ENCODE peak calls at places on chromosomes 11 and 22, in eight cellular contexts. Q is cardiac muscle cell, L is chondrocyte, D is A549, I is mucosa of descending colon, E is H9, F is endothelial cell, Z is transverse colon. K is an unnamed sample.

GRCh38 chr11:62128835-62129234 is 5.0 kb downstream of the INCENP start:
- DNase-seq in F (no peak), Q (no peak), Z (no peak), D (no peak), I (no peak), E (no peak), L (peak; percentile 48), K (no peak)

GRCh38 chr22:38735465-38736256 is 20.1 kb downstream of the SUN2 start:
- DNase-seq in E (no peak), Z (no peak), F (no peak), Q (no peak), I (peak; percentile 54), D (no peak), L (no peak), K (no peak)

GRCh38 chr11:50178732-50179131 is 146.1 kb downstream of the OR4C45 start:
- DNase-seq in L (no peak), I (no peak), D (no peak), E (no peak), F (no peak), Q (no peak), Z (no peak), K (no peak)

GRCh38 chr22:46025973-46026906 is 49.3 kb upstream of the WNT7B start:
- DNase-seq in E (no peak), F (no peak), Z (no peak), I (no peak), D (no peak), L (peak; percentile 55), Q (no peak), K (no peak)

GRCh38 chr11:30411383-30411782 is 88.5 kb downstream of the ARL14EP start:
- DNase-seq in F (no peak), L (no peak), I (no peak), D (no peak), E (no peak), Q (no peak), Z (no peak), K (no peak)

GRCh38 chr11:57648791-57649735 is 649 bp downstream of the YPEL4 start:
- DNase-seq in F (no peak), E (peak; percentile 62), D (no peak), Q (peak; percentile 37), I (peak; percentile 54), L (no peak), Z (no peak), K (no peak)

GRCh38 chr11:8219257-8220021 is 44.2 kb downstream of the LMO1 start:
- DNase-seq in E (peak; percentile 84), Q (peak; percentile 60), F (peak; percentile 73), L (peak; percentile 60), Z (peak; percentile 70), I (no peak), D (peak; percentile 79), K (no peak)

GRCh38 chr11:48307760-48308386 is 1.9 kb downstream of the OR4S1 start:
- DNase-seq in E (peak; percentile 41), Z (peak; percentile 61), D (peak; percentile 35), Q (peak; percentile 0), I (no peak), L (no peak), F (peak; percentile 49), K (no peak)

GRCh38 chr11:103887001-103887680 is 149.3 kb upstream of the DDI1 start:
- DNase-seq in L (no peak), Z (no peak), D (no peak), Q (peak; percentile 16), I (no peak), E (no peak), F (no peak), K (no peak)

GRCh38 chr22:50526849-50527801 is 1.7 kb upstream of the SCO2 start:
- DNase-seq in F (no peak), I (peak; percentile 82), D (peak; percentile 44), Q (peak; percentile 54), Z (peak; percentile 74), L (peak; percentile 95), E (peak; percentile 88), K (peak; percentile 80)

GRCh38 chr22:42717197-42717967 is 3.3 kb downstream of the A4GALT start:
- DNase-seq in I (no peak), D (no peak), E (peak; percentile 88), Z (no peak), F (no peak), Q (peak; percentile 34), L (no peak), K (no peak)

GRCh38 chr11:62497132-62497915 is 49.3 kb downstream of the AHNAK start:
- DNase-seq in E (peak; percentile 65), F (no peak), L (no peak), D (peak; percentile 75), Q (no peak), Z (peak; percentile 62), I (no peak), K (peak; percentile 54)

GRCh38 chr11:83336993-83337392 is 50.8 kb upstream of the CCDC90B start:
- DNase-seq in I (no peak), D (no peak), L (no peak), Z (no peak), F (no peak), E (no peak), Q (no peak), K (no peak)

GRCh38 chr11:8699903-8700302 is 17.3 kb downstream of the RPL27A start:
- DNase-seq in Q (no peak), L (no peak), Z (peak; percentile 33), I (peak; percentile 63), E (peak; percentile 79), D (no peak), F (peak; percentile 44), K (no peak)

GRCh38 chr22:37546436-37547248 is 13.6 kb upstream of the CDC42EP1 start:
- DNase-seq in Z (peak; percentile 32), F (no peak), L (no peak), D (no peak), Q (peak; percentile 60), E (peak; percentile 85), I (no peak), K (no peak)

GRCh38 chr22:44127353-44127752 is 53.4 kb upstream of the PARVG start:
- DNase-seq in D (no peak), F (no peak), Q (no peak), Z (no peak), I (no peak), L (no peak), E (no peak), K (no peak)

GRCh38 chr11:118841469-118842222 is 42.0 kb upstream of the CXCR5 start:
- DNase-seq in E (no peak), F (no peak), Z (peak; percentile 49), I (no peak), L (no peak), D (no peak), Q (no peak), K (no peak)

GRCh38 chr11:87181143-87181542 is 143.4 kb downstream of the TMEM135 start:
- DNase-seq in Z (no peak), I (no peak), E (no peak), Q (no peak), F (no peak), L (no peak), D (no peak), K (no peak)

GRCh38 chr22:19870153-19871022 is 15.7 kb upstream of the GNB1L start:
- DNase-seq in E (peak; percentile 26), Z (no peak), Q (no peak), L (peak; percentile 90), D (no peak), I (peak; percentile 50), F (no peak), K (no peak)

GRCh38 chr22:32082331-32082730 is 39.3 kb downstream of the SLC5A1 start:
- DNase-seq in I (no peak), D (no peak), F (no peak), L (no peak), Z (no peak), Q (no peak), E (no peak), K (no peak)

GRCh38 chr11:13772223-13773046 is 104.0 kb downstream of the FAR1 start:
- DNase-seq in Z (no peak), F (peak; percentile 51), Q (peak; percentile 79), L (no peak), I (no peak), E (no peak), D (peak; percentile 16), K (no peak)
- TF ChIP-seq CTCF in Z (peak; percentile 52), F (peak; percentile 58), Q (peak; percentile 46), L (peak; percentile 81), I (no peak), E (peak; percentile 89), D (peak; percentile 71), K (peak; percentile 55)

DNA sequence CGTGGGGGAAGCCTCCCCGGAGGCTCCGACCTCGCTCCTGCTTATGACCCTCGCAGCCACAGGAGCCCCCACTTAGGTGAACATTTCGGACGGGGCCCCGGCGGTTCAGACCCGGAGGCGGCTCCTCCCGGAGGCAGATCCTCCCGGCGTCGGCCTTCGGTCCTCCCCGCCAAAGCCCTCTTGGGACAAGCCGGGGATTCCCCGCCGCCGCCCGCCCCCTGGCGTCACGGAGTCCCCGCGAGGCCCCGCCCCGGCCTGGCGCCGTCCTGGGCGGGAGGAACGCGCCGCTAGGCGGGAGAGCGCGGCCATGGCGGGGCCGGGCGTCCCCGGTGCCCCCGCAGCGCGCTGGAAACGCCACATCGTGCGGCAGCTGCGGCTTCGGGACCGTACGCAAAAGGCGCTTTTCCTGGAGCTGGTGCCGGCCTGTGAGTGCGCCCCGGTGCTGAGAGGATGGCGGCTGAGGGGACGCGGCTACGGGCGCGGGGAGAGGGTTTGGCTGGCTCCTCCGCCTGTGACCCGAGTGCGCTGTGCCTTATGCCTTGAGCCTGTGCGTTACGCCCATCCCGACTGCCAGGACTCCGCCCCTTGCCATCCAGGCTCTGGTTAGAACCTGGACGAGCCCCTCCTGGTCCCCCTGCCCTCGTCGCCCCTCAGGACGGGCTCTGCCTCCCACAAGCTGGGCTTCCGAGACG is at the start of gene ATG16L2:
- DNase-seq in E (peak; percentile 90), I (peak; percentile 93), Z (peak; percentile 91), L (peak; percentile 94), F (peak; percentile 90), D (peak; percentile 93), Q (peak; percentile 93), K (peak; percentile 84)
- TF ChIP-seq CTCF in E (peak; percentile 23), I (peak; percentile 25), Z (peak; percentile 38), L (peak; percentile 49), F (peak; percentile 32), D (peak; percentile 12), Q (peak; percentile 5), K (no peak)

GRCh38 chr11:63670738-63671321 is 346 bp downstream of the ATL3 start:
- DNase-seq in E (peak; percentile 45), D (peak; percentile 62), Z (peak; percentile 78), F (peak; percentile 45), I (peak; percentile 74), L (no peak), Q (peak; percentile 51), K (no peak)
- TF ChIP-seq CTCF in E (peak; percentile 58), D (peak; percentile 66), Z (peak; percentile 42), F (no peak), I (peak; percentile 40), L (peak; percentile 75), Q (peak; percentile 36), K (peak; percentile 65)

DNA sequence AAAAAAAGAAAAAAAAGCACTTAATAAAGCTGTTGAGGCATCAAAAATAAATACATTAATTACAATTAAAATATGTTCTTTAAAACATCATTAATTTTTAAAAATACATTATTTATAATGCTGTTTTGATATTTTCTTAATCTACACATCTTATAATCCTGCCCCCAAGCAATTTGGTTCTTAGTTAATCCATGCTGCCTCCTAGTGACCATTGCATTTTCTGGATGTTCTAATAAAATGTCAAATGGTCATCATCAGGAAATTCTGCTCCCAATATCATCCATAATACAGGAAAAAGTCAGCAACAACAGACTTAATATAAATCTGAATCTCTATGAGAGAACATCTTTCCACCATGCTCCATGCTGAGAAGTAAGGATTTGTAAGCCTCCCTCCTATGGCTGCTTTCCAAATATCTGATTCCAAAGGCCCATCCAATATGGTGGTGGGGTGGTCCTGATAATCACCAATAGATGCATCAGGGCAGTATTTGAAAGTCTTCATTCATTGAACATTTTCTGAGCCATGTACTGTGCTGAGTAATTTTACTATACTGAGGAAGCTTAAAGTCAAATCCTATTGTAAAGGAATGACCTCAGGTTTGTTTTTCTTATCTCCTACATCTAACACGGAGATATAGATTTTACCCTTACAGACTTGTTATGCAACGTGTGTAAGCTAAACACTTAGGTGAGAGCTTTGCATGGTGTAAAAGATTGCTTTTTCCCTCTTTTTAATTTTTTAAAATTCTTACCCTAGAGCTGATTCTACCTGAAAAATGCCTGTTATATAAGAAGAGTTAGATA is 124.7 kb upstream of the BMAL1 start:
- DNase-seq in L (no peak), I (no peak), D (peak; percentile 34), Z (no peak), E (no peak), Q (peak; percentile 29), F (no peak), K (no peak)
- TF ChIP-seq CTCF in L (peak; percentile 83), I (no peak), D (peak; percentile 84), Z (peak; percentile 33), E (peak; percentile 67), Q (peak; percentile 61), F (no peak), K (no peak)

K was measured in CD14-positive monocyte.